ENCODE peak calls at places on chromosomes 7 and 10, in four cellular contexts. One of them, this sample, is unnamed.

GRCh38 chr7:154729056-154729455 is 273.9 kb downstream of the PAXIP1 start:
- DNase-seq in stimulated activated naive CD8-positive, alpha-beta T cell treated with anti-CD3 and anti-CD28 coated beads, Interleukin-15, amount 100 ng/mL, for 72 hours: no peak
- DNase-seq in iPS-NIHi11: no peak
- DNase-seq in MCF 10A: no peak
- DNase-seq in this sample: no peak

GRCh38 chr7:14682910-14683465 is 219.6 kb downstream of the DGKB start:
- DNase-seq in stimulated activated naive CD8-positive, alpha-beta T cell treated with anti-CD3 and anti-CD28 coated beads, Interleukin-15, amount 100 ng/mL, for 72 hours: no peak
- DNase-seq in iPS-NIHi11: no peak
- DNase-seq in MCF 10A: no peak
- DNase-seq in this sample: no peak

GRCh38 chr7:134553976-134554375 is 5.1 kb downstream of the AKR1B15 start:
- DNase-seq in stimulated activated naive CD8-positive, alpha-beta T cell treated with anti-CD3 and anti-CD28 coated beads, Interleukin-15, amount 100 ng/mL, for 72 hours: no peak
- DNase-seq in iPS-NIHi11: peak
- DNase-seq in MCF 10A: peak
- DNase-seq in this sample: no peak

GRCh38 chr7:150489812-150490211 is 24.9 kb upstream of the GIMAP7 start:
- DNase-seq in stimulated activated naive CD8-positive, alpha-beta T cell treated with anti-CD3 and anti-CD28 coated beads, Interleukin-15, amount 100 ng/mL, for 72 hours: no peak
- DNase-seq in iPS-NIHi11: no peak
- DNase-seq in MCF 10A: no peak
- DNase-seq in this sample: no peak

GRCh38 chr10:32166365-32166764 is 110.1 kb upstream of the KIF5B start:
- DNase-seq in stimulated activated naive CD8-positive, alpha-beta T cell treated with anti-CD3 and anti-CD28 coated beads, Interleukin-15, amount 100 ng/mL, for 72 hours: no peak
- DNase-seq in iPS-NIHi11: no peak
- DNase-seq in MCF 10A: no peak
- DNase-seq in this sample: no peak

GRCh38 chr7:43163885-43164284 is 51.4 kb downstream of the HECW1 start:
- DNase-seq in stimulated activated naive CD8-positive, alpha-beta T cell treated with anti-CD3 and anti-CD28 coated beads, Interleukin-15, amount 100 ng/mL, for 72 hours: no peak
- DNase-seq in iPS-NIHi11: no peak
- DNase-seq in MCF 10A: no peak
- DNase-seq in this sample: no peak

GRCh38 chr7:143435266-143435665 is 8.0 kb upstream of the TAS2R60 start:
- DNase-seq in stimulated activated naive CD8-positive, alpha-beta T cell treated with anti-CD3 and anti-CD28 coated beads, Interleukin-15, amount 100 ng/mL, for 72 hours: no peak
- DNase-seq in iPS-NIHi11: no peak
- DNase-seq in MCF 10A: peak
- DNase-seq in this sample: no peak

GRCh38 chr7:49638166-49638565 is 135.3 kb upstream of the VWC2 start:
- DNase-seq in stimulated activated naive CD8-positive, alpha-beta T cell treated with anti-CD3 and anti-CD28 coated beads, Interleukin-15, amount 100 ng/mL, for 72 hours: no peak
- DNase-seq in iPS-NIHi11: peak
- DNase-seq in MCF 10A: no peak
- DNase-seq in this sample: no peak

GRCh38 chr10:98028168-98028770 is 2.2 kb downstream of the CRTAC1 start:
- DNase-seq in stimulated activated naive CD8-positive, alpha-beta T cell treated with anti-CD3 and anti-CD28 coated beads, Interleukin-15, amount 100 ng/mL, for 72 hours: peak
- DNase-seq in iPS-NIHi11: peak
- DNase-seq in MCF 10A: peak
- DNase-seq in this sample: peak

GRCh38 chr10:7915923-7916322 is 97.6 kb downstream of the TAF3 start:
- DNase-seq in stimulated activated naive CD8-positive, alpha-beta T cell treated with anti-CD3 and anti-CD28 coated beads, Interleukin-15, amount 100 ng/mL, for 72 hours: no peak
- DNase-seq in iPS-NIHi11: no peak
- DNase-seq in MCF 10A: peak
- DNase-seq in this sample: no peak

GRCh38 chr10:338176-339037 is 203.2 kb downstream of the ZMYND11 start:
- DNase-seq in stimulated activated naive CD8-positive, alpha-beta T cell treated with anti-CD3 and anti-CD28 coated beads, Interleukin-15, amount 100 ng/mL, for 72 hours: no peak
- DNase-seq in iPS-NIHi11: no peak
- DNase-seq in MCF 10A: peak
- DNase-seq in this sample: no peak

GRCh38 chr10:116888380-116889055 is 39.2 kb downstream of the ENO4 start:
- DNase-seq in stimulated activated naive CD8-positive, alpha-beta T cell treated with anti-CD3 and anti-CD28 coated beads, Interleukin-15, amount 100 ng/mL, for 72 hours: no peak
- DNase-seq in iPS-NIHi11: peak
- DNase-seq in MCF 10A: peak
- DNase-seq in this sample: no peak

GRCh38 chr7:116496653-116497052 is 2.9 kb upstream of the CAV2 start:
- DNase-seq in stimulated activated naive CD8-positive, alpha-beta T cell treated with anti-CD3 and anti-CD28 coated beads, Interleukin-15, amount 100 ng/mL, for 72 hours: no peak
- DNase-seq in iPS-NIHi11: no peak
- DNase-seq in MCF 10A: no peak
- DNase-seq in this sample: no peak

GRCh38 chr10:121535381-121535780 is 62.9 kb downstream of the FGFR2 start:
- DNase-seq in stimulated activated naive CD8-positive, alpha-beta T cell treated with anti-CD3 and anti-CD28 coated beads, Interleukin-15, amount 100 ng/mL, for 72 hours: no peak
- DNase-seq in iPS-NIHi11: no peak
- DNase-seq in MCF 10A: no peak
- DNase-seq in this sample: no peak

GRCh38 chr7:30521532-30521931 is 16.9 kb upstream of the GGCT start:
- DNase-seq in stimulated activated naive CD8-positive, alpha-beta T cell treated with anti-CD3 and anti-CD28 coated beads, Interleukin-15, amount 100 ng/mL, for 72 hours: no peak
- DNase-seq in iPS-NIHi11: no peak
- DNase-seq in MCF 10A: no peak
- DNase-seq in this sample: no peak

GRCh38 chr7:130224210-130224609 is 16.6 kb downstream of the SSMEM1 start:
- DNase-seq in stimulated activated naive CD8-positive, alpha-beta T cell treated with anti-CD3 and anti-CD28 coated beads, Interleukin-15, amount 100 ng/mL, for 72 hours: no peak
- DNase-seq in iPS-NIHi11: no peak
- DNase-seq in MCF 10A: no peak
- DNase-seq in this sample: no peak

GRCh38 chr10:15670880-15671279 is 48.8 kb downstream of the ITGA8 start:
- DNase-seq in stimulated activated naive CD8-positive, alpha-beta T cell treated with anti-CD3 and anti-CD28 coated beads, Interleukin-15, amount 100 ng/mL, for 72 hours: no peak
- DNase-seq in iPS-NIHi11: no peak
- DNase-seq in MCF 10A: no peak
- DNase-seq in this sample: no peak

GRCh38 chr7:150685219-150686029 is at the start of gene GIMAP2:
- DNase-seq in stimulated activated naive CD8-positive, alpha-beta T cell treated with anti-CD3 and anti-CD28 coated beads, Interleukin-15, amount 100 ng/mL, for 72 hours: no peak
- DNase-seq in iPS-NIHi11: no peak
- DNase-seq in MCF 10A: peak
- DNase-seq in this sample: peak

GRCh38 chr7:29607259-29607658 is 43.6 kb downstream of the PRR15 start:
- DNase-seq in stimulated activated naive CD8-positive, alpha-beta T cell treated with anti-CD3 and anti-CD28 coated beads, Interleukin-15, amount 100 ng/mL, for 72 hours: no peak
- DNase-seq in iPS-NIHi11: no peak
- DNase-seq in MCF 10A: no peak
- DNase-seq in this sample: no peak

GRCh38 chr10:67789769-67790168 is 48.2 kb downstream of the DNAJC12 start:
- DNase-seq in stimulated activated naive CD8-positive, alpha-beta T cell treated with anti-CD3 and anti-CD28 coated beads, Interleukin-15, amount 100 ng/mL, for 72 hours: no peak
- DNase-seq in iPS-NIHi11: no peak
- DNase-seq in MCF 10A: no peak
- DNase-seq in this sample: no peak

GRCh38 chr7:24786941-24787340 is 29.7 kb upstream of the GSDME start:
- DNase-seq in stimulated activated naive CD8-positive, alpha-beta T cell treated with anti-CD3 and anti-CD28 coated beads, Interleukin-15, amount 100 ng/mL, for 72 hours: no peak
- DNase-seq in iPS-NIHi11: no peak
- DNase-seq in MCF 10A: peak
- DNase-seq in this sample: no peak

GRCh38 chr10:127195571-127196226 is 692 bp downstream of the INSYN2A start:
- DNase-seq in stimulated activated naive CD8-positive, alpha-beta T cell treated with anti-CD3 and anti-CD28 coated beads, Interleukin-15, amount 100 ng/mL, for 72 hours: no peak
- DNase-seq in iPS-NIHi11: peak
- DNase-seq in MCF 10A: no peak
- DNase-seq in this sample: no peak

GRCh38 chr7:116953372-116953726 is at the start of gene ST7:
- DNase-seq in stimulated activated naive CD8-positive, alpha-beta T cell treated with anti-CD3 and anti-CD28 coated beads, Interleukin-15, amount 100 ng/mL, for 72 hours: no peak
- DNase-seq in iPS-NIHi11: peak
- DNase-seq in MCF 10A: peak
- DNase-seq in this sample: peak

GRCh38 chr10:6039711-6040110 is 22.5 kb downstream of the IL2RA start:
- DNase-seq in stimulated activated naive CD8-positive, alpha-beta T cell treated with anti-CD3 and anti-CD28 coated beads, Interleukin-15, amount 100 ng/mL, for 72 hours: no peak
- DNase-seq in iPS-NIHi11: no peak
- DNase-seq in MCF 10A: no peak
- DNase-seq in this sample: no peak

GRCh38 chr7:104552102-104552501 is 223.7 kb downstream of the LHFPL3 start:
- DNase-seq in stimulated activated naive CD8-positive, alpha-beta T cell treated with anti-CD3 and anti-CD28 coated beads, Interleukin-15, amount 100 ng/mL, for 72 hours: no peak
- DNase-seq in iPS-NIHi11: peak
- DNase-seq in MCF 10A: peak
- DNase-seq in this sample: peak

GRCh38 chr7:149683898-149684297 is 89.5 kb downstream of the ZNF467 start:
- DNase-seq in stimulated activated naive CD8-positive, alpha-beta T cell treated with anti-CD3 and anti-CD28 coated beads, Interleukin-15, amount 100 ng/mL, for 72 hours: no peak
- DNase-seq in iPS-NIHi11: no peak
- DNase-seq in MCF 10A: no peak
- DNase-seq in this sample: no peak

GRCh38 chr7:157844141-157844540 is 507.3 kb downstream of the DNAJB6 start:
- DNase-seq in stimulated activated naive CD8-positive, alpha-beta T cell treated with anti-CD3 and anti-CD28 coated beads, Interleukin-15, amount 100 ng/mL, for 72 hours: no peak
- DNase-seq in iPS-NIHi11: no peak
- DNase-seq in MCF 10A: no peak
- DNase-seq in this sample: no peak

GRCh38 chr10:22219308-22219707 is 1.5 kb upstream of the EBLN1 start:
- DNase-seq in stimulated activated naive CD8-positive, alpha-beta T cell treated with anti-CD3 and anti-CD28 coated beads, Interleukin-15, amount 100 ng/mL, for 72 hours: no peak
- DNase-seq in iPS-NIHi11: no peak
- DNase-seq in MCF 10A: no peak
- DNase-seq in this sample: no peak

GRCh38 chr10:92965314-92965713 is 95.3 kb upstream of the CYP26C1 start:
- DNase-seq in stimulated activated naive CD8-positive, alpha-beta T cell treated with anti-CD3 and anti-CD28 coated beads, Interleukin-15, amount 100 ng/mL, for 72 hours: no peak
- DNase-seq in iPS-NIHi11: peak
- DNase-seq in MCF 10A: peak
- DNase-seq in this sample: no peak

GRCh38 chr7:81430150-81430549 is 339.7 kb downstream of the HGF start:
- DNase-seq in stimulated activated naive CD8-positive, alpha-beta T cell treated with anti-CD3 and anti-CD28 coated beads, Interleukin-15, amount 100 ng/mL, for 72 hours: no peak
- DNase-seq in iPS-NIHi11: peak
- DNase-seq in MCF 10A: no peak
- DNase-seq in this sample: no peak

GRCh38 chr7:45978010-45978681 is 57.1 kb upstream of the IGFBP3 start:
- DNase-seq in stimulated activated naive CD8-positive, alpha-beta T cell treated with anti-CD3 and anti-CD28 coated beads, Interleukin-15, amount 100 ng/mL, for 72 hours: peak
- DNase-seq in iPS-NIHi11: peak
- DNase-seq in MCF 10A: peak
- DNase-seq in this sample: no peak

GRCh38 chr7:12727455-12728191 is 40.2 kb downstream of the ARL4A start:
- DNase-seq in stimulated activated naive CD8-positive, alpha-beta T cell treated with anti-CD3 and anti-CD28 coated beads, Interleukin-15, amount 100 ng/mL, for 72 hours: no peak
- DNase-seq in iPS-NIHi11: no peak
- DNase-seq in MCF 10A: no peak
- DNase-seq in this sample: no peak

GRCh38 chr10:91034494-91035157 is 113.7 kb upstream of the ANKRD1 start:
- DNase-seq in stimulated activated naive CD8-positive, alpha-beta T cell treated with anti-CD3 and anti-CD28 coated beads, Interleukin-15, amount 100 ng/mL, for 72 hours: no peak
- DNase-seq in iPS-NIHi11: peak
- DNase-seq in MCF 10A: peak
- DNase-seq in this sample: no peak